ENCODE peak calls at places on chromosomes 2 and 18, in four cellular contexts. H, F, W and Z are unnamed samples.

GRCh38 chr2:60450488-60450887 is 103.0 kb downstream of the BCL11A start:
- DNase-seq in H (no peak), F (no peak), W (no peak), Z (no peak)

GRCh38 chr2:37585982-37586621 is 85.3 kb downstream of the CDC42EP3 start:
- DNase-seq in H (peak; percentile 44), F (peak; percentile 96), W (no peak), Z (no peak)

GRCh38 chr2:15812187-15812830 is 128.0 kb upstream of the MYCN start:
- DNase-seq in H (no peak), F (no peak), W (no peak), Z (no peak)

GRCh38 chr18:32770651-32771168 is 2.1 kb downstream of the KLHL14 start:
- DNase-seq in H (peak; percentile 21), F (no peak), W (no peak), Z (peak; percentile 70)

GRCh38 chr2:232588680-232589585 is 38.4 kb downstream of the EIF4E2 start:
- DNase-seq in H (peak; percentile 84), F (peak; percentile 92), W (no peak), Z (no peak)

GRCh38 chr2:191222507-191222906 is 22.7 kb upstream of the MYO1B start:
- DNase-seq in H (no peak), F (peak; percentile 66), W (no peak), Z (no peak)

GRCh38 chr2:20634430-20635095 is 16.3 kb downstream of the HS1BP3 start:
- DNase-seq in H (no peak), F (peak; percentile 64), W (no peak), Z (no peak)

GRCh38 chr2:54763636-54764291 is 40.3 kb downstream of the EML6 start:
- DNase-seq in H (peak; percentile 30), F (no peak), W (no peak), Z (peak; percentile 80)

DNA sequence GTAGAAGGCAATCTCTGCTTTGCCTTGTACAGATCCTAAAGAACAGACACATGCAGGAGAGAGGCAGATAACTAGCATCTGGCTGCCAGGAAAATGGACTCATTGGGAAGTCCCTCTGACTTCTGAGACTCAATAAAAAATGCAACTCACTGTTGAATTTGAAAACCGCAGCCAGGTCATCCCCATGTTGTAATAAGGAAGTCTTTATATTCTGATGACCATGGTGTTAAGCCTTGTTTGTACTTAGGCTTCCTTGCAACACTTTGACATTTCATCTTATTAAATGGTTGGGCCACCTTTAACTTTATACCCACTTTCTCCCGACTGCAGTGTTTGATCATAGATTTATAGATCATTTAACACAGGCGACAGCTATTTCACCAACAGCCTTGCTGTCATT is 375.1 kb upstream of the KCNH7 start:
- DNase-seq in H (no peak), F (peak; percentile 85), W (no peak), Z (no peak)
- H3K9ac ChIP-seq in H (no peak overlapping the region), F (no peak overlapping the region), W (no peak overlapping the region), Z (no peak overlapping the region)

DNA sequence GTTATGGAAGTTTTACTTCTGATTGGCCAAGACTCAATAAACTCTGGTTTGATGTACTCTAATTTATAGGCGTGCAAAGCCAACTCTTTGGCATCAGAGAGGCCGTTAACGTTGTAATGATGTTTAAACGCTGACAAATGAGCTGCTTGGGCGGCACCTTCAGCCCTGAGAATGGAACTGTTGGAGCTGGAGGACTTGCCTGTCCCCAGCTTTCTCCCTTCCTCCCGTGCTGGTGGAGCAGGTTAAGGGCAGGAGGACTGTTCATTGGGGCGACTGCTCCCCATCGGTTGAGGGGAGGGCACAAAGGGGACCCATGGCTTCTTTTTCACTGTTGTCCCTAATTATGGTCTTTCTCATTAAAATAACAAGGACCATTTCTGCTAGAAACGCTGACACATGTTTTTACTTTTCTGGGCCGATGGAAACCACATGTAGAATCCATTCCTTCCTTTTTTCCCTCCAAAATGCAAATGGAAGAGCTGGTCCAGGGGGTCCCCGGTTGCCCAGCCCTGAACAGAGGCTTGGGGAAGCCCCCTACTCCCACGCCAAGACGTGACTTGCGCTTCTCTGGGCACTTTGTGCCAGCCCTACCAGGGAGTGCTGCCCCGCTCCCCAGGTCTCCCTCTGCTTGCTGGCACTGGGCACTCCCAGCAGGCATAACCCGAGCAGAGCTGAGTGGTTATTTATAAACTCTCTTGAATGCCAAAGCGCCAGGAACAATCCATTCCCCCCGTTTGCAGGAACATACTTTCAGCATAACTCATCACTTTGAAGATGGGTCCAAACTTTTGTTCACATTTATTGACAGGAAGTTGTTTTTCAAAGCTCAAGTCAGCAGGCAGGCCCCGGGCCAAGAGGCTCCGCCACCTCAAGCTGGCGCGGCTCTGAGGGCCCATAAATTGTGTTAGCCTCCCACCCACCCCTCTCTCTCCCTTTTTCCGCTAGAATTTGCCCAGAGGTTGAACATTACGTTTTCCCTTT is 170.1 kb downstream of the ASB1 start:
- DNase-seq in H (no peak), F (peak; percentile 93), W (no peak), Z (no peak)
- H3K9ac ChIP-seq in H (no peak overlapping the region), F (peak overlapping the region; percentile 62), W (no peak overlapping the region), Z (no peak overlapping the region)

GRCh38 chr2:39514825-39515224 is 77.7 kb upstream of the MAP4K3 start:
- DNase-seq in H (no peak), F (no peak), W (no peak), Z (no peak)
- H3K9ac ChIP-seq in H (no peak overlapping the region), F (no peak overlapping the region), W (no peak overlapping the region), Z (no peak overlapping the region)

GRCh38 chr2:119849838-119850565 is 90.3 kb downstream of the PTPN4 start:
- DNase-seq in H (no peak), F (peak; percentile 16), W (no peak), Z (no peak)
- H3K9ac ChIP-seq in H (no peak overlapping the region), F (no peak overlapping the region), W (no peak overlapping the region), Z (no peak overlapping the region)

GRCh38 chr18:50579061-50579774 is 19.3 kb downstream of the MAPK4 start:
- DNase-seq in H (no peak), F (no peak), W (no peak), Z (no peak)
- H3K9ac ChIP-seq in H (no peak overlapping the region), F (no peak overlapping the region), W (no peak overlapping the region), Z (no peak overlapping the region)